ENCODE peak calls at places on chromosomes 2 and 18, in six cellular contexts. A is epithelial cell of proximal tubule, P is NAMALWA, L is mammary epithelial cell, C is HCEC 1CT, T is mucosa of descending colon. W is an unnamed sample.

GRCh38 chr2:50746526-50746925 is 285.4 kb downstream of the NRXN1 start:
- DNase-seq in A (no peak), P (peak), L (peak), C (peak), T (no peak), W (no peak)

GRCh38 chr2:204360218-204361007 is 184.9 kb upstream of the PARD3B start:
- DNase-seq in A (no peak), P (no peak), L (no peak), C (no peak), T (no peak), W (no peak)

GRCh38 chr2:226756131-226756530 is 43.5 kb downstream of the IRS1 start:
- DNase-seq in A (peak), P (no peak), L (peak), C (peak), T (no peak), W (no peak)

GRCh38 chr2:235098736-235099494 is 147.1 kb downstream of the SH3BP4 start:
- DNase-seq in A (no peak), P (no peak), L (no peak), C (peak), T (no peak), W (no peak)

GRCh38 chr18:79847606-79848293 is 50.0 kb downstream of the KCNG2 start:
- DNase-seq in A (no peak), P (no peak), L (peak), C (no peak), T (no peak), W (no peak)

GRCh38 chr2:64288321-64288931 is 144.2 kb upstream of the PELI1 start:
- DNase-seq in A (no peak), P (no peak), L (peak), C (peak), T (no peak), W (no peak)

GRCh38 chr2:112023707-112024106 is 31.4 kb upstream of the TMEM87B start:
- DNase-seq in A (no peak), P (no peak), L (no peak), C (no peak), T (no peak), W (no peak)

GRCh38 chr2:176589956-176590509 is 320.8 kb downstream of the MTX2 start:
- DNase-seq in A (no peak), P (no peak), L (no peak), C (no peak), T (no peak), W (no peak)

GRCh38 chr2:240203031-240203841 is 62.8 kb upstream of the OTOS start:
- DNase-seq in A (peak), P (no peak), L (no peak), C (no peak), T (no peak), W (no peak)

GRCh38 chr2:147711031-147711430 is 133.8 kb upstream of the ACVR2A start:
- DNase-seq in A (no peak), P (no peak), L (peak), C (no peak), T (no peak), W (no peak)

GRCh38 chr18:70418551-70419311 is 129.9 kb downstream of the SOCS6 start:
- DNase-seq in A (no peak), P (no peak), L (no peak), C (no peak), T (no peak), W (no peak)